ENCODE peak calls at places on chromosome 13, in four cellular contexts. S is NCI-H2029, U is uterus, N is brain microvascular endothelial cell. C is an unnamed sample.

GRCh38 chr13:85816413-85816812 is 17.2 kb upstream of the SLITRK6 start:
- DNase-seq in U (no peak), S (no peak), N (no peak), C (no peak)

GRCh38 chr13:27789495-27790303 is 2.6 kb upstream of the GSX1 start:
- DNase-seq in N (no peak), S (no peak), U (no peak), C (no peak)

GRCh38 chr13:109509154-109509905 is 277.1 kb downstream of the IRS2 start:
- DNase-seq in S (no peak), N (peak; percentile 63), U (no peak), C (no peak)

GRCh38 chr13:102049853-102050252 is 352.0 kb downstream of the FGF14 start:
- DNase-seq in U (no peak), N (no peak), S (no peak), C (no peak)

GRCh38 chr13:45527699-45528462 is 63.1 kb downstream of the COG3 start:
- DNase-seq in U (no peak), S (no peak), N (no peak), C (no peak)

GRCh38 chr13:38255600-38255999 is 94.1 kb upstream of the UFM1 start:
- DNase-seq in S (no peak), N (no peak), U (no peak), C (no peak)

GRCh38 chr13:24916464-24916863 is 152.5 kb downstream of the RNF17 start:
- DNase-seq in U (no peak), S (no peak), N (no peak), C (no peak)

GRCh38 chr13:33213024-33213795 is 72.3 kb downstream of the STARD13 start:
- DNase-seq in U (no peak), N (no peak), S (no peak), C (no peak)

GRCh38 chr13:52738719-52739467 is 727 bp downstream of the CNMD start:
- DNase-seq in N (no peak), S (no peak), U (no peak), C (no peak)

GRCh38 chr13:86810385-86810784 is 860.8 kb upstream of the SLITRK5 start:
- DNase-seq in N (no peak), U (no peak), S (no peak), C (no peak)

GRCh38 chr13:73060251-73061160 is 1.7 kb downstream of the KLF5 start:
- DNase-seq in S (no peak), N (peak; percentile 64), U (peak; percentile 19), C (no peak)

GRCh38 chr13:112688560-112689497 is 1.0 kb upstream of the ATP11A start:
- DNase-seq in N (no peak), S (no peak), U (no peak), C (no peak)

GRCh38 chr13:99417821-99418662 is 83.2 kb upstream of the TM9SF2 start:
- DNase-seq in N (no peak), U (no peak), S (no peak), C (no peak)

GRCh38 chr13:41590122-41590521 is 132.8 kb downstream of the RGCC start:
- DNase-seq in N (no peak), U (no peak), S (no peak), C (no peak)

GRCh38 chr13:109309625-109310363 is 476.6 kb downstream of the IRS2 start:
- DNase-seq in S (peak; percentile 22), U (no peak), N (no peak), C (peak; percentile 22)

GRCh38 chr13:59963827-59964226 is 199.9 kb downstream of the DIAPH3 start:
- DNase-seq in S (no peak), U (no peak), N (no peak), C (no peak)

GRCh38 chr13:51425410-51426042 is 27.3 kb downstream of the INTS6 start:
- DNase-seq in N (no peak), S (no peak), U (no peak), C (no peak)

GRCh38 chr13:99986751-99987150 is 5.2 kb downstream of the ZIC2 start:
- DNase-seq in U (no peak), N (no peak), S (no peak), C (no peak)

GRCh38 chr13:26872444-26873173 is 112.0 kb upstream of the GPR12 start:
- DNase-seq in U (no peak), S (peak; percentile 11), N (peak; percentile 21), C (no peak)

GRCh38 chr13:108733141-108733540 is 103.7 kb downstream of the MYO16 start:
- DNase-seq in N (no peak), S (no peak), U (no peak), C (no peak)

GRCh38 chr13:84574851-84575250 is 692.6 kb upstream of the SLITRK1 start:
- DNase-seq in S (no peak), U (no peak), N (peak; percentile 12), C (no peak)

GRCh38 chr13:108483981-108484380 is 145.4 kb upstream of the MYO16 start:
- DNase-seq in N (no peak), U (no peak), S (no peak), C (no peak)

GRCh38 chr13:46964789-46965527 is 68.1 kb upstream of the HTR2A start:
- DNase-seq in S (no peak), N (peak; percentile 26), U (no peak), C (no peak)

GRCh38 chr13:31556376-31556775 is 182.9 kb upstream of the RXFP2 start:
- DNase-seq in N (peak; percentile 90), S (no peak), U (no peak), C (no peak)

GRCh38 chr13:112132619-112133018 is 65.7 kb downstream of the SOX1 start:
- DNase-seq in N (no peak), U (no peak), S (no peak), C (no peak)

C was measured in NCI-H1105.